ENCODE peak calls at places on chromosomes 4 and X, in five cellular contexts. E, X, C, H and J are unnamed samples.

GRCh38 chr4:1041147-1041935 is 29.9 kb downstream of the FGFRL1 start:
- DNase-seq in E (no peak), X (no peak), C (no peak), H (peak; percentile 72), J (no peak)

GRCh38 chrX:115504167-115504566 is 56.8 kb upstream of the PLS3 start:
- DNase-seq in E (no peak), X (peak; percentile 23), C (no peak), H (no peak), J (no peak)

GRCh38 chr4:6046526-6047129 is 28.4 kb upstream of the C4orf50 start:
- DNase-seq in E (no peak), X (no peak), C (no peak), H (no peak), J (no peak)

GRCh38 chr4:138262058-138262838 is 20.1 kb upstream of the SLC7A11 start:
- DNase-seq in E (no peak), X (no peak), C (no peak), H (no peak), J (no peak)

GRCh38 chr4:1806596-1807257 is 13.6 kb downstream of the FGFR3 start:
- DNase-seq in E (no peak), X (no peak), C (no peak), H (no peak), J (no peak)

GRCh38 chr4:74320559-74321118 is 12.4 kb downstream of the EPGN start:
- DNase-seq in E (peak; percentile 98), X (peak; percentile 9), C (peak; percentile 58), H (peak; percentile 53), J (peak; percentile 27)

GRCh38 chrX:129930941-129931410 is 25.0 kb downstream of the UTP14A start:
- DNase-seq in E (no peak), X (no peak), C (no peak), H (peak; percentile 24), J (no peak)

GRCh38 chrX:133838761-133839676 is 146.4 kb downstream of the GPC3 start:
- DNase-seq in E (peak; percentile 3), X (no peak), C (no peak), H (peak; percentile 27), J (peak; percentile 3)

GRCh38 chrX:41118156-41118555 is 32.9 kb downstream of the USP9X start:
- DNase-seq in E (no peak), X (no peak), C (no peak), H (no peak), J (no peak)

GRCh38 chr4:186676531-186677158 is 47.0 kb downstream of the FAT1 start:
- DNase-seq in E (no peak), X (no peak), C (no peak), H (no peak), J (no peak)

GRCh38 chr4:7295201-7295916 is 103.0 kb downstream of the SORCS2 start:
- DNase-seq in E (no peak), X (no peak), C (no peak), H (no peak), J (no peak)

GRCh38 chr4:84706286-84706685 is 123.4 kb downstream of the CDS1 start:
- DNase-seq in E (no peak), X (no peak), C (peak; percentile 34), H (no peak), J (no peak)

GRCh38 chr4:151690884-151691283 is 69.9 kb downstream of the GATB start:
- DNase-seq in E (no peak), X (no peak), C (no peak), H (no peak), J (no peak)

GRCh38 chrX:130771230-130771629 is 131.8 kb downstream of the ENOX2 start:
- DNase-seq in E (no peak), X (no peak), C (no peak), H (no peak), J (no peak)

GRCh38 chr4:36255575-36255974 is 11.3 kb upstream of the ARAP2 start:
- DNase-seq in E (no peak), X (peak; percentile 92), C (no peak), H (no peak), J (no peak)

GRCh38 chr4:183455431-183456145 is 11.2 kb downstream of the CDKN2AIP start:
- DNase-seq in E (no peak), X (no peak), C (no peak), H (no peak), J (no peak)

GRCh38 chr4:68123525-68123924 is 6.1 kb downstream of the TMPRSS11F start:
- DNase-seq in E (no peak), X (no peak), C (no peak), H (no peak), J (no peak)

GRCh38 chrX:152428089-152428488 is 23.0 kb downstream of the GABRA3 start:
- DNase-seq in E (no peak), X (no peak), C (no peak), H (no peak), J (no peak)

GRCh38 chr4:76703123-76703490 is 194.8 kb downstream of the SOWAHB start:
- DNase-seq in E (peak; percentile 28), X (no peak), C (no peak), H (no peak), J (no peak)

GRCh38 chr4:61274286-61274685 is 74.2 kb downstream of the ADGRL3 start:
- DNase-seq in E (no peak), X (no peak), C (no peak), H (no peak), J (no peak)

GRCh38 chr4:106773106-106773905 is 262.8 kb downstream of the DKK2 start:
- DNase-seq in E (no peak), X (no peak), C (no peak), H (no peak), J (no peak)

GRCh38 chr4:29540439-29541102 is 1179.6 kb upstream of the PCDH7 start:
- DNase-seq in E (no peak), X (no peak), C (no peak), H (no peak), J (no peak)

GRCh38 chrX:2391869-2392606 is 108.7 kb downstream of the DHRSX start:
- DNase-seq in E (peak; percentile 94), X (no peak), C (peak; percentile 92), H (no peak), J (peak; percentile 88)

GRCh38 chrX:72536542-72536941 is 36.1 kb downstream of the HDAC8 start:
- DNase-seq in E (no peak), X (no peak), C (no peak), H (no peak), J (no peak)

GRCh38 chr4:183722738-183723560 is 63.9 kb downstream of the TRAPPC11 start:
- DNase-seq in E (no peak), X (peak; percentile 25), C (no peak), H (no peak), J (peak; percentile 79)

GRCh38 chrX:136273986-136274385 is 22.8 kb upstream of the MAP7D3 start:
- DNase-seq in E (no peak), X (no peak), C (no peak), H (no peak), J (no peak)

GRCh38 chrX:69614896-69615295 is 1.0 kb upstream of the EDA start:
- DNase-seq in E (no peak), X (no peak), C (no peak), H (no peak), J (no peak)

GRCh38 chrX:25004040-25004439 is 11.7 kb downstream of the ARX start:
- DNase-seq in E (no peak), X (no peak), C (no peak), H (no peak), J (no peak)

GRCh38 chrX:141936080-141936479 is 32.4 kb downstream of the MAGEC1 start:
- DNase-seq in E (no peak), X (no peak), C (no peak), H (no peak), J (no peak)

GRCh38 chr4:87032884-87033533 is 98.2 kb downstream of the AFF1 start:
- DNase-seq in E (no peak), X (no peak), C (peak; percentile 69), H (no peak), J (no peak)

GRCh38 chr4:6914448-6914847 is 4.8 kb downstream of the TBC1D14 start:
- DNase-seq in E (no peak), X (no peak), C (no peak), H (no peak), J (no peak)

GRCh38 chrX:48025561-48025960 is 18.8 kb downstream of the SPACA5 start:
- DNase-seq in E (peak; percentile 64), X (peak; percentile 28), C (peak; percentile 56), H (peak; percentile 48), J (no peak)

GRCh38 chr4:24477919-24478318 is 106.4 kb downstream of the DHX15 start:
- DNase-seq in E (no peak), X (no peak), C (no peak), H (no peak), J (no peak)

GRCh38 chrX:15989716-15990115 is 133.6 kb upstream of the GRPR start:
- DNase-seq in E (no peak), X (no peak), C (no peak), H (no peak), J (no peak)
- TF ChIP-seq SP1 in E (no peak), X (no peak), C (no peak), H (no peak), J (no peak)

GRCh38 chr4:92599044-92599443 is 295.3 kb downstream of the GRID2 start:
- DNase-seq in E (no peak), X (no peak), C (no peak), H (no peak), J (no peak)

GRCh38 chr4:92606227-92606626 is 302.5 kb downstream of the GRID2 start:
- DNase-seq in E (no peak), X (no peak), C (no peak), H (no peak), J (no peak)

GRCh38 chr4:92600638-92601037 is 296.9 kb downstream of the GRID2 start:
- DNase-seq in E (no peak), X (no peak), C (peak; percentile 3), H (no peak), J (no peak)
- TF ChIP-seq POLR2A in E (no peak), X (no peak), C (no peak), H (no peak), J (no peak)

DNA sequence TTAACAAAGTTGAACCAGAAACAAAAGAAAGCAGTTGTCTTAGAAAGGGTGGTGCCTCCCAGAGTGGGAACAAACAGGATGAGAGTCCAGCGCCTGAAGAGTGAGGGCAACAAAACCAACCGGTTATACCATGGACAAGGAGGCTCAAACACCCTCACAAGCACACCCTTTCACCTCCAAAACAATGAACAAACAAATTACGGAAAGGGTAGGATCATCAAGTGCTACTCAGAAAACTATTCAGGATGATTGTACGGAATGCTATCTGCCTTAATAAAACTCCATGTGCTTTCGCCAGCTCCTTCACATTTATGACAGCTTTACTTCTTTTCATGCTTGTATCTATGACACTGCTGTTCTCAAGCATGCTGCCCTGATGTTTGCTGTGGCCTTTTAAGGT is 26.8 kb downstream of the SLC39A8 start:
- DNase-seq in E (no peak), X (no peak), C (no peak), H (no peak), J (no peak)
- TF ChIP-seq SP1 in E (no peak), X (no peak), C (no peak), H (no peak), J (no peak)

DNA sequence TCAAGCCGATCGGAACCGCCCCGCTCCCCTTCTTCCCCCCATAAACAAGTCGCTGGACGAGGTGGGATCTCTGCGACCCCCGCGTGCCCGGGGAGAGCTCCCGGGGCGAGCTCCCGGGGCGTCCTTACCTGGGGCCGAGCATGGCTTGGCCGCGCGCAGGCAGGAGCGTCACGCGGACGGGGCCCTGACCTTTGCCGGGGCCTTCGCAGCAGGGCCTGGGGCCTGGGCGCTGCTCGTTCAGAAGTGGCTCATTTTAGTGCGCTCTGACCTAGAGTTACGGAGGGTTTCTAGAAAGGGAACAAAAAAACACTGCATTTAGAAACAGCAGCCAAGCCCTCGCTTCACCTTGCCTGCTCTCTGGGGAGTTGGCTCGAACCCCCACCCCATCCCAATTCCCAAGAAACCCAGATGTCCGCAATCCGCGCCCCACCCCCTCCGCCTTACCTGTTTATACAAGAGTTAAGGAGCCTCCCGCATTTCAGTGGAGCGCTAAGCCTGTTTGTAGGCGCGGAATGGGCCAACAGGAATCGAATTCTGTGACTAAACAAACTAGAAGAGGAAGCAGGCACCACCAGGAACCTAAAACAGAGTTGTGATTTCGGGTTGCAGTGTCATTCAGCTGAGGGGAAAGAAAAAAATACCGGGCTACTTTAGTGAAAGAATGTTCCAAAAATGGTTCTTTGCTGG is 814 bp upstream of the RBM47 start:
- DNase-seq in E (peak; percentile 26), X (peak; percentile 68), C (no peak), H (no peak), J (peak; percentile 51)
- TF ChIP-seq POLR2A in E (peak; percentile 23), X (peak; percentile 80), C (no peak), H (no peak), J (no peak)